ENCODE peak calls at places on chromosome 1, in four cellular contexts. C is neural progenitor cell, D is GM12878, A is PC-3. N is an unnamed sample. For H3K4me1, the result is how much of the 10 kb centered on the place peaks cover.

GRCh38 chr1:205988585-205988995 is 14.6 kb downstream of the RAB7B start:
- DNase-seq in A (no peak), C (no peak), D (no peak), N (no peak)

GRCh38 chr1:191888996-191889622 is 269.2 kb upstream of the RGS18 start:
- DNase-seq in D (no peak), A (no peak), C (no peak), N (no peak)

GRCh38 chr1:199815947-199816346 is 211.6 kb upstream of the NR5A2 start:
- DNase-seq in A (no peak), C (no peak), D (no peak), N (no peak)

GRCh38 chr1:93593868-93594602 is 87.6 kb downstream of the BCAR3 start:
- DNase-seq in C (no peak), D (no peak), A (no peak), N (no peak)

GRCh38 chr1:227799756-227800155 is 15.7 kb upstream of the PRSS38 start:
- DNase-seq in A (no peak), D (no peak), C (no peak), N (no peak)

GRCh38 chr1:24912359-24913273 is 17.5 kb downstream of the RUNX3 start:
- DNase-seq in D (no peak), A (no peak), C (no peak), N (no peak)

GRCh38 chr1:234827181-234827580 is 217.2 kb upstream of the IRF2BP2 start:
- DNase-seq in C (no peak), A (no peak), D (no peak), N (no peak)

GRCh38 chr1:19563336-19564097 is 78.2 kb upstream of the CAPZB start:
- DNase-seq in A (no peak), C (no peak), D (no peak), N (no peak)

GRCh38 chr1:46822248-46822826 is 23.5 kb downstream of the CYP4B1 start:
- DNase-seq in D (no peak), C (peak), A (no peak), N (no peak)

GRCh38 chr1:43612406-43612805 is 37.5 kb upstream of the KDM4A start:
- DNase-seq in C (no peak), A (no peak), D (no peak), N (peak)

GRCh38 chr1:6185635-6186382 is 5.7 kb upstream of the CHD5 start:
- DNase-seq in A (peak), D (no peak), C (peak), N (no peak)

GRCh38 chr1:150829751-150830150 is 21.7 kb upstream of the CTSK start:
- DNase-seq in C (peak), A (peak), D (no peak), N (no peak)

DNA sequence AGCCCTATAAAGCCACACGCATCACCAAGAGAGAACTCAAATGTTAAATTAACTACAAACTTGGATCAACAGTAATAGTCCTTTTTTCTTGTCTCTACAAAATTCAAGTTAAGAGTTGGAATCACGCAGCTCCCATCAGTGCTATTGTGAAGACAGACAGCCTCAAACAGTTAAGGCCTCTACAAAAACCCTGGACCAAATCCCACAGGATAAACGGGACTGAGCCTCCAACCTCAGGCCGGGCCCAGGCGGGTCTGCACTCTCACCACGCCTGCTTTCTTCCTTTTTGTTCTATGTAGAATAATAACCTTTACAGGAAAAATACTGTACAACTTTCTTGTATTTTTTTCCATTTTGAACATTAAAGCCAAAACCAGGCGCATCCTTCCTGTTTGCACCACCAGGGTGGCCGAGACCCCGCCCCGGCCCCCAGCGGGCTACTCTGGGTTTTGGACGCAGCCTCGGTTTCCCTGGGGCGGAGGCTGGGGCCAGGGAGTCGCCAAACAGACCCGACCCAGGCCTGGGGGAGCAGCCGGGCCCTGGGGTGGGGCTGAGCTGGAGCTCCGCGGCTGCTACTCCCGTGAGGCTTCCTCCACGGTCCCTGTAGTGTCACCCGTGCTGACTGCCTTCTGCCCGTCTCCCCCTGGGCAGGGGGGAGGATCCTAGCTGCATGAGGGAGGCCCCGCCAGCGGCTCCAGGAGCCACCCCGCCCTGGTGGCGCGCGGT is 158.4 kb downstream of the CASZ1 start:
- DNase-seq in D (no peak), A (no peak), C (no peak), N (no peak)
- H3K4me1 ChIP-seq in D (under half), A (under half), C (under half), N (under half)

GRCh38 chr1:77430966-77431735 is 149.3 kb downstream of the AK5 start:
- DNase-seq in A (no peak), D (no peak), C (no peak), N (no peak)

GRCh38 chr1:77438239-77438913 is 156.6 kb downstream of the AK5 start:
- DNase-seq in D (no peak), A (no peak), C (no peak), N (no peak)

GRCh38 chr1:77433934-77434333 is 152.1 kb downstream of the AK5 start:
- DNase-seq in A (no peak), C (no peak), D (no peak), N (no peak)

DNA sequence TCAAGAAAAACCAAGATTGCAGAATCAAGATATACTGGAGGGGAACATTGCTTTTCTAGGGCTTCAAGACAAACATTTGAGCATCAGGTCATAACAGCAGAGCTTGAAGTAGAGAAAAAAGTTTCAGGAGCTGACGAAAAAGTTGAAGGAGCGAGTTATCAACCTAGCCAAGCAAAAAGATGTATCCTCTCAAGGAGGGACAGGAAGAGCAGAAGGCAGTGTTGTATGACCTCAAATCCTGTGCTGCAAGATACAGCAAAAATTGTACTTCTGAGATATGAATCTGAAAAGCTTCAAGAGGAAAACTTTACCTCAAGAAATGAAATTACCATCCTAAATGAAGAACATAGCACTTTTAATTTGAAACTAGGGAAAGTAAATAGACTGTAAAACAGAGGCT is 153.2 kb downstream of the AK5 start:
- DNase-seq in C (no peak), D (no peak), A (no peak), N (no peak)
- H2AFZ ChIP-seq in C (peak), D (no peak), A (no peak), N (no peak)

GRCh38 chr1:223876643-223877042 is 30.9 kb upstream of the TP53BP2 start:
- DNase-seq in C (no peak), A (no peak), D (no peak), N (no peak)
- H3K4me1 ChIP-seq in C (under half), A (under half), D (under half), N (under half)

DNA sequence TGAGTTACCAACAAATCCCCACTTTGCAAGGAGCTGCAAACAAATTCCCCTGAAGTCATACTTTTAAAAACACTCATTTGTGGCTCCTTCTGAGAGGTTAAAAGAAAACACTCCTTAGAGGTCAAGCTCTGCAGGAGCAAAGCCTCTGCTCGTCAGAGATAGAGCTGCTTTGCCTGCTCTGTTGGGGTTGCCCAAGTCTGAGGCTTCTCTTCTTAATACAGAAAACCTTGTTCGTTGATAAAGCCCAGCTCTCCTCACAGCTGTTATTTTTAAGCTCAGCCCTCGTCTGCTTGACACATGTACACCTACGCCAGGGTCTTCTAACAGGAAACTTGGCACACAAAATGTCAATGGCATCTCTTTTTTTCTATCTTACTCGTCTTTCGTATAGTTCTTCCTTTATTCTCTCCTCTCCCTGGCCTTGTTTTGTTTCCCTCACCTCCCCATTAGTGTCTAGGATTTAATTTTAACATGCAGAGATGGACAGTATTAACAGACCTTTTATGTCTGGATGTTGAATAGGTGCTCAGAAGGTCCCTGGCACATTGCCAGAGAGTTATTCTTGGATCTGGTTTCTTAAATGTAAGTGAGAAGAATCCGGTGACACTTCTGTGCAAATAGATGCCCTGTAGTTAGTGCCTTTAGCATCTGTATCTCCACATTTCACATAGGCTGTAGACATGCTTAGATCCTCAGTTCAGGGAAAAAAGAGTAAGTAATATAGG is 86.0 kb downstream of the LRRC53 start:
- DNase-seq in C (no peak), D (no peak), A (no peak), N (no peak)
- H2AFZ ChIP-seq in C (no peak), D (no peak), A (no peak), N (no peak)

DNA sequence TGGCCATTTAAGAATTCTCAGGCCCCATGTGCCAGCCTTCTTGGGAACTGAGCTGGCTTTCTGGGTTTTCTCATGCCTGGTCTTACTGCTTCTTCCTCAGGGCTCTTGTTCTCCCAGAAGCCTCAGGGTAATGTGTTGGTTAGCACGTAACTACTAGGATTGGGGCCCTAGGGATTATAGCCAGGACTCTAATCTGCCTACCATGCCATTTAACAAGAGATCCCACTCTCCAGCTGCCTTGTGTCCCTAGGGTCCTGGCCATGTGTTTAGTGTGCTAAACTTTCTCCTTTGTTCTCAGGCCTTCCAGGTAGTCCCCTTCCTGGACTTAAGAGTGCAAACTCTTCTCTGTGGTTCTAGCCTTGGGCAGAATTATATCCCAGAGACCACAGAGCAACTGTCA is 2.2 kb upstream of the SH3BGRL3 start:
- DNase-seq in D (no peak), A (peak), C (no peak), N (no peak)
- H3K4me1 ChIP-seq in D (under half), A (half or more), C (under half), N (half or more)

DNA sequence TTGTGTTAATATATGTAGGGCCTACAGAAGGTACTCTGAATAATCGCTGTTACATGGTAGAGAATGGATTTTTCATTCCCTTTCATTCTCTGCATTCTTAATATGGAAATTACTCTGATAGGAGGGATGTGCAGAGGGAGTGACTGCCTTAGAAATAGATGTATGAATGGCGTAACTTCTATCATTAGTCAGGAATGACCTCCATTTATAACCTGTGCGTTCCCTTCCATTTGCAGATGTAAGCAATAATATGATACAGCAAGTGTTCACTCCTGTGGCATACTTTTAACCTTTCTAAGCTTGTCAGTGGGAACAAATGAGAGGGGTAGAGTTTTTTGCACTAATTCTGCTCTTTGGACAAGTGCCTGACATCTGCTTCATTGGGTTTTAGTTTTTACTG is 45.6 kb downstream of the MIA3 start:
- DNase-seq in C (no peak), D (no peak), A (no peak), N (no peak)
- H2AFZ ChIP-seq in C (no peak), D (no peak), A (no peak), N (no peak)

GRCh38 chr1:198643827-198644226 is 5.0 kb downstream of the PTPRC start:
- DNase-seq in D (no peak), C (no peak), A (no peak), N (no peak)
- H3K4me1 ChIP-seq in D (under half), C (under half), A (under half), N (under half)

N was measured in PC-9.